ENCODE peak calls at places on chromosomes 12 and 14, in six cellular contexts. H, W, F, C, G and Y are unnamed samples.

GRCh38 chr12:116366456-116366776 is 88.9 kb upstream of the MED13L start:
- DNase-seq in F (no peak), G (no peak), H (peak; percentile 75), C (no peak), W (no peak), Y (no peak)

GRCh38 chr12:62787023-62787422 is 147.9 kb downstream of the PPM1H start:
- DNase-seq in W (no peak), F (no peak), G (no peak), C (no peak), H (peak; percentile 40), Y (no peak)

GRCh38 chr12:13153180-13153579 is 43.3 kb upstream of the EMP1 start:
- DNase-seq in H (no peak), W (no peak), C (no peak), G (no peak), F (no peak), Y (no peak)

GRCh38 chr14:101315802-101316296 is 245.4 kb upstream of the DIO3 start:
- DNase-seq in H (peak; percentile 48), C (no peak), G (no peak), W (no peak), F (no peak), Y (no peak)

GRCh38 chr14:89256273-89256672 is 160.8 kb downstream of the FOXN3 start:
- DNase-seq in G (no peak), W (no peak), F (no peak), H (no peak), C (no peak), Y (no peak)

GRCh38 chr12:65266408-65266807 is 12.1 kb upstream of the MSRB3 start:
- DNase-seq in H (no peak), G (no peak), W (no peak), F (no peak), C (no peak), Y (no peak)

GRCh38 chr14:93105362-93105761 is 10.4 kb downstream of the ITPK1 start:
- DNase-seq in C (peak; percentile 67), W (peak; percentile 82), F (no peak), H (no peak), G (no peak), Y (peak; percentile 73)

GRCh38 chr12:120656008-120656407 is 15.6 kb downstream of the CABP1 start:
- DNase-seq in F (no peak), G (no peak), C (no peak), W (no peak), H (no peak), Y (no peak)

GRCh38 chr12:69630191-69630590 is 19.5 kb upstream of the LRRC10 start:
- DNase-seq in G (no peak), C (no peak), H (peak; percentile 40), F (no peak), W (peak; percentile 8), Y (no peak)

GRCh38 chr12:104319028-104319427 is 15.5 kb downstream of the EID3 start:
- DNase-seq in H (no peak), C (no peak), F (no peak), G (no peak), W (no peak), Y (no peak)
- TF ChIP-seq CTCF in H (no peak), C (no peak), F (no peak), G (no peak), W (no peak), Y (no peak)

DNA sequence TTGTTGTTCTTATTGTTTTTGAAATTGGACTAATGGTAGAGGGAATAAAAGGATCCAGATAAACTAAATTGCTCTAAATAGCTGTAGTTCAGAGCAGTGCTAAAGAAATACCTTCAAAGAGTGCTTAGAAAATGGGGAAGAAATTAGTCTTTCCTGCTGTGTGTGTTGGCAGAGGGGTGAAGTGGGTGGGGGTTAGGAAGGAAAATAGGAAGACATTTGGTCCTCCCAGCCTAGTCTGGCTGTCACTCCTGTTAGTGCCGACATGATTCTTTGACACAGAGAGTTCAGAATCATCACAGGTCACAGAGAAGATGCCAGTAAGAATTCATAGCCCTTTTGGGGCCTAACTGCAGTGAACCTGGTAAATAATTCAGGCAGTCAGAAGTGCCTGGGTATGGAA is 74.7 kb downstream of the FLRT2 start:
- DNase-seq in F (no peak), H (no peak), W (no peak), C (no peak), G (no peak), Y (no peak)
- H3K4me3 ChIP-seq in F (no peak overlapping the region), H (no peak overlapping the region), W (no peak overlapping the region), C (no peak overlapping the region), G (no peak overlapping the region), Y (no peak overlapping the region)

GRCh38 chr12:6037459-6037858 is 87.0 kb downstream of the VWF start:
- DNase-seq in H (no peak), F (no peak), C (no peak), W (no peak), G (no peak), Y (no peak)

GRCh38 chr12:6038160-6038559 is 86.3 kb downstream of the VWF start:
- DNase-seq in F (peak; percentile 26), W (peak; percentile 66), C (peak; percentile 78), G (peak; percentile 63), H (peak; percentile 93), Y (peak; percentile 83)

GRCh38 chr12:6041891-6042290 is 82.6 kb downstream of the VWF start:
- DNase-seq in C (no peak), W (peak; percentile 19), G (no peak), F (no peak), H (no peak), Y (peak; percentile 48)

GRCh38 chr12:6042447-6042846 is 82.0 kb downstream of the VWF start:
- DNase-seq in H (no peak), F (no peak), W (no peak), G (no peak), C (no peak), Y (no peak)

DNA sequence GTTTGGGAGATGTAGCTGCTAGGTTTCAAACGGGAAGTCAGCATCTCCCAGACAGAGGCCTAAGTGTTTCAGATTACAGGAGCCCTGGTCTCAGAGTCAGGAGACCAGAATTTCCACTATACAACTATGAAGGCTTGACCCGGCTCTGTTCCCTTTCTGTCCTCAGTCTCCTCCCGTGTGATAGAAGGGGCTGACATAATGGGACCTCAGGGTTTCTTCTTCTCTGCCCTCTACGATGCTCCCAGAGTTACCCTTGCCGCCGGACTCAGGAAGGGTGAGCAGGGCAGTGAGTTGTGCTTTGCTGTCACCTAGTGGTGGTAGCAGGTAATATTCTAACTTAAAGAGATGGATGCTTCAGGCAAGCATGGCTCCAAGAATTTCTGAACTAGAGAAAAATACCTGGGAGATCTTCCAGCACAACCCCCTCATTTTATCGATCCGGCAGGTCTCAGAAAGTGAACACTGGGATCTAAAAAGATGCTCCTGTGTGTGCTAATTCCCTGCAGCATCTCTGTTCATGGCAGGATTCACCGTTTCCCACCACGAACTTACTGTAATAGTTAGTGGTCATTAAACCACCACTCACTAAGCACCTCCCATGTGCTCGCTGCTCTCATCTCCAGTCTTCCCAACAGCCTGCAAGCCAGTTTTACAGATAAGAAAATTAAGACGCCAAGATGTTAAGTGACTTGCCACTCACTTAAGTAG is 84.4 kb downstream of the VWF start:
- DNase-seq in W (peak; percentile 67), H (peak; percentile 79), G (peak; percentile 72), F (peak; percentile 43), C (peak; percentile 59), Y (peak; percentile 85)
- TF ChIP-seq CTCF in W (peak; percentile 94), H (peak; percentile 90), G (peak; percentile 96), F (peak; percentile 82), C (peak; percentile 89), Y (peak; percentile 93)

DNA sequence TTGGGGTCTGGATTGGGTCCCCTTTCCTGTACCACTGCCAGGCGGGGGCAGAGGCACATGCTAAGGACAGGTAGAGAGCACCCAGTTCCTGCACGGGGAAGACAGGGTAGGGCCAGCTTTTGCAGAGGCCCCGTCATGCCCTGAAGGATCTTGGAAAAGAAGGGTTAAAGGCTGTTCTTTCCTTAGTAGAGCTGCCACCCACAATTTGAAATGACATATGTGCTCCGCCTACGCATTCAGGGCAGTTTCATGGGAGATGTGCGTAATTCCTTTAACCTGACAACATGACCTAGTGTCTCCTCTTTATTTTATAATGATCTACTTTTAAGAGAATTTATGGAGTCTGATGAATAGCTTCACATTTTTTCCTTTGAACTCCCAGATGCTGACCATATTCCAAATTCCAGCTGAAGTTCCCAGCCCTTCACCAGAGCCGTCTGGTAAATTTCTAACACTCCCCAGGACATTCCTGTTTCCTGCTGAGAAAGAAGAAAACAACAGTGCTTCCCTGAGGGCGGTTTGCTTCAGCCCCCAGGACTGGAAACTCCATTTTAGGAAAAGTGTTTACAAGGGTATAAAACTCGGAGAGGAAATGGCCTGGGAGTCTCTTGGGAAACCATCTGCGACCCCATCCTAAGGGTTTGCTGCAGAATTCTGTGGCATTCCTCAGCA is 58.9 kb upstream of the PLEKHG3 start:
- DNase-seq in H (peak; percentile 94), C (peak; percentile 94), F (no peak), G (no peak), W (peak; percentile 100), Y (peak; percentile 92)
- H3K4me3 ChIP-seq in H (no peak overlapping the region), C (no peak overlapping the region), F (no peak overlapping the region), G (no peak overlapping the region), W (peak overlapping the region; percentile 42), Y (no peak overlapping the region)

GRCh38 chr14:68922886-68923285 is 56.2 kb downstream of the ACTN1 start:
- DNase-seq in C (no peak), H (no peak), G (no peak), W (no peak), F (no peak), Y (no peak)

GRCh38 chr14:68921049-68921448 is 58.1 kb downstream of the ACTN1 start:
- DNase-seq in W (no peak), H (no peak), G (no peak), F (no peak), C (no peak), Y (no peak)

GRCh38 chr14:68922201-68922613 is 56.9 kb downstream of the ACTN1 start:
- DNase-seq in W (no peak), H (no peak), G (no peak), F (no peak), C (no peak), Y (no peak)

GRCh38 chr14:68919129-68919927 is 59.8 kb downstream of the ACTN1 start:
- DNase-seq in W (no peak), G (no peak), H (no peak), C (no peak), F (no peak), Y (no peak)

DNA sequence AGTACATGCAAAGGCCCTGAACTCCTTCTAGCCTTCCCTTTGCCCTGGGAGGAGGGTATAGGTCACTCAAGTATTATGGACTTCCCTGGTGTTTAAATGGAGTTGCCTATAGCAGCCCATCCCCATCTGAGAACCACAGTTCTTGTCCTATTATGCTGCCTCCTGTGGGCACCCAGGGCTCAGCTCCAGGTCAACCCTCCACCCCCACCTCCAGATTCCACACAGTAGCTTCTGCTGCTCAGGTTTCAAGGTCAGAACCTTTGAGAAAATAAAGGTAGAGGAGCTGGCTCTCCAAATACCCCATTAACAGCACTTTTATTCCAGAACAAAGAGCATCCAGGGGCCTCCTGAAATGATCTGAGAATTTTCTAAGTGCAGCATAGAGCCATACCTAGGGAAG is 57.4 kb downstream of the ACTN1 start:
- DNase-seq in C (no peak), W (no peak), F (no peak), G (no peak), H (no peak), Y (no peak)
- TF ChIP-seq CTCF in C (peak; percentile 38), W (no peak), F (no peak), G (no peak), H (no peak), Y (peak; percentile 11)

GRCh38 chr12:49882248-49882850 is 21.4 kb downstream of the FAIM2 start:
- DNase-seq in H (no peak), C (no peak), G (no peak), F (no peak), W (no peak), Y (no peak)
- H3K4me3 ChIP-seq in H (no peak overlapping the region), C (no peak overlapping the region), G (no peak overlapping the region), F (no peak overlapping the region), W (no peak overlapping the region), Y (no peak overlapping the region)